ENCODE peak calls at places on chromosome 11, in five cellular contexts. I is neural crest cell, V is cardiac muscle cell, G is upper lobe of left lung, L is lower lobe of right lung. C is an unnamed sample.

GRCh38 chr11:96760815-96761214 is 371.0 kb downstream of the JRKL start:
- DNase-seq in I (no peak), V (no peak), G (no peak), L (no peak), C (no peak)

GRCh38 chr11:119729581-119730346 is 764 bp upstream of the NECTIN1 start:
- DNase-seq in I (no peak), V (peak), G (no peak), L (peak), C (no peak)

GRCh38 chr11:132734217-132734616 is 798.1 kb downstream of the OPCML start:
- DNase-seq in I (no peak), V (peak), G (no peak), L (no peak), C (no peak)

GRCh38 chr11:23278121-23278520 is 417.8 kb upstream of the CCDC179 start:
- DNase-seq in I (no peak), V (peak), G (no peak), L (no peak), C (no peak)

GRCh38 chr11:110710520-110711381 is 1.5 kb downstream of the ARHGAP20 start:
- DNase-seq in I (peak), V (peak), G (peak), L (peak), C (peak)

GRCh38 chr11:1747753-1748466 is 2.5 kb downstream of the IFITM10 start:
- DNase-seq in I (no peak), V (no peak), G (peak), L (no peak), C (peak)

GRCh38 chr11:589798-590197 is 13.5 kb downstream of the PHRF1 start:
- DNase-seq in I (no peak), V (no peak), G (peak), L (no peak), C (no peak)

GRCh38 chr11:118870396-118871343 is 13.0 kb upstream of the CXCR5 start:
- DNase-seq in I (peak), V (peak), G (no peak), L (no peak), C (no peak)

GRCh38 chr11:75780888-75781287 is 12.3 kb downstream of the DGAT2 start:
- DNase-seq in I (no peak), V (no peak), G (no peak), L (no peak), C (no peak)

GRCh38 chr11:64343740-64344133 is 3.7 kb downstream of the CCDC88B start:
- DNase-seq in I (no peak), V (no peak), G (peak), L (no peak), C (no peak)

GRCh38 chr11:10925149-10925926 is 67.5 kb upstream of the ZBED5 start:
- DNase-seq in I (no peak), V (no peak), G (no peak), L (no peak), C (no peak)

GRCh38 chr11:131824766-131825165 is 454.4 kb downstream of the NTM start:
- DNase-seq in I (no peak), V (peak), G (no peak), L (no peak), C (no peak)

DNA sequence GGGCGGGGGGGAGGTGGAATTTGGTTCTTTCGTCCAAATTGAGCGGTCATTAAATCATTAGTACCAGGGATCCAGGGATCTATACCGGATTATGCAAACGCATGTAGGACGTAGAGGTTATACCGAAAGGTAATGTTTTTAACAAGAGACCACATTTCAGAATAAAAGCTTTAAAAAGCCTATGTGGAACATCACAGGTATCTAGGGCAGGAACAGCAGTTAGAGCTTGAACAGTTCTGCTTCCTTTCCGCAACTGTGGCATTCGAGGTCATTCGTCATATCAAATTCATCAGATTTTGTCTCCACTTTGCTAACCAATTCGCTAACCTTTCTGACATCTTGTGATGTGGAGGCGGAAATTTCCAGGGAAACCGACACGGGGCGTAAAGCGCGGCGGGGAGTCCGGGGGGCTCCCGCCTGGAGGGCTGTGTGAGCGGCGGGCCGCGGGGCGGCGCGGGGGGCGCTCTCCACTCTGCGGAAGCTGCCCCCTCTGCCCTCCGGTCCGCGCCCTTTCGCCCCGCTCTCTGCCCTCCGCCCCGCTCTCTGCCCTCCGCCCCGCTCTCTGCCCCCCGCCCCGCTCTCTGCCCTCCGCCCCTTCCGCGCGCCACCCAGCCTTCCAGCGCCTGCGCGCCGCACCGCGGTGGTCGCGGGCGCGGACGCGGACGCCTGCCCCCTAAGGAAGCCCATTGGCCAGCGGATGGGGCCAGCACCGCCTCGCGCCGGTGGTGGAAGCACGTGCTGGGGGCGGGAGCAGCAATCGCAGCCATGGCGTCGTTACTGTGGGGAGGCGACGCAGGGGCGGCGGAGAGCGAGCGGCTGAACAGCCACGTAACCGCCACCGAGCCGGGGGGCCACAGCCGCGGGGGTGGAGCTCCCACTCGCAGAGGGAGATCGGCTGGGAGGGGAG is at the start of gene DDX25:
- DNase-seq in I (peak), V (no peak), G (peak), L (no peak), C (peak)
- TF ChIP-seq CTCF in I (no peak), V (no peak), G (no peak), L (no peak), C (no peak)

GRCh38 chr11:72338266-72338665 is 94.3 kb upstream of the PHOX2A start:
- DNase-seq in I (no peak), V (no peak), G (no peak), L (no peak), C (no peak)

GRCh38 chr11:72334651-72335050 is 90.7 kb upstream of the PHOX2A start:
- DNase-seq in I (no peak), V (no peak), G (peak), L (no peak), C (no peak)

GRCh38 chr11:72336163-72336562 is 92.2 kb upstream of the PHOX2A start:
- DNase-seq in I (no peak), V (no peak), G (no peak), L (no peak), C (no peak)

GRCh38 chr11:72343159-72343756 is 91.1 kb downstream of the CLPB start:
- DNase-seq in I (no peak), V (peak), G (no peak), L (no peak), C (no peak)

GRCh38 chr11:72338741-72339140 is 94.8 kb upstream of the PHOX2A start:
- DNase-seq in I (no peak), V (no peak), G (no peak), L (no peak), C (no peak)
- TF ChIP-seq CTCF in I (no peak), V (no peak), G (no peak), L (no peak), C (no peak)

GRCh38 chr11:12834166-12834565 is 159.9 kb downstream of the TEAD1 start:
- DNase-seq in I (no peak), V (no peak), G (no peak), L (no peak), C (no peak)

GRCh38 chr11:12834630-12835029 is 160.4 kb downstream of the TEAD1 start:
- DNase-seq in I (no peak), V (no peak), G (no peak), L (no peak), C (no peak)

GRCh38 chr11:12835286-12835685 is 161.1 kb downstream of the TEAD1 start:
- DNase-seq in I (no peak), V (no peak), G (no peak), L (peak), C (no peak)

GRCh38 chr11:12831471-12832202 is 157.4 kb downstream of the TEAD1 start:
- DNase-seq in I (no peak), V (no peak), G (no peak), L (no peak), C (no peak)

GRCh38 chr11:12832828-12833227 is 158.6 kb downstream of the TEAD1 start:
- DNase-seq in I (no peak), V (no peak), G (no peak), L (no peak), C (no peak)
- TF ChIP-seq CTCF in I (no peak), V (no peak), G (no peak), L (no peak), C (no peak)

DNA sequence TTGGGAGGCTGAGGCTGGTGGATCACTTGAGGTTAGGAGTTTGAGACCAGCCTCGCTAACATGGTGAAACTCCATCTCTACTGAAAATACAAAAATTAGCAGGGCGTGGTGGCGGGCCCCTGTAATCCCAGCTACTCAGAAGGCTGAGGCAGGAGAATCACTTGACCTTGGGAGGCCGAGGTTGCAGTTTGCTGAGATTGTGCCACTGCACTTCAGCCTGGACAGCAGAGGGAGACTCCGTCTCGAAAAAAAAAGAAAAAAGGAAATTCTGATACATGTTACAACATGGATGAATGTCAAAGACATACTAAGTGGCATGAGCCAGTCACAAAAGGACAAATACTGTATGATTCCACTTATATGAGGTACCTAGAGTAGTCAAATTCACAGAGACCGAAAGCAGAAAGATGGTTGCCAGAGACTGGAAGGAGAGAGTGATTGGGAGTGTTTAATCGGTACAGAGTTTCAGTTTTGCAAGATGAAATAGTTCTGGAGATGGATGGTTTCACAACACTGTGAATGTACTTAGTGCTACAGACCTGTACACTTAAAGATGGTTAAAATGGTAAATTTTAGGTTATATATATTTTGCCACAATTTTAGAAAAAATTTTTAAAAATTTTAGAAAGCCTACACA is 92.3 kb downstream of the BLID start:
- DNase-seq in I (no peak), V (peak), G (no peak), L (no peak), C (no peak)
- TF ChIP-seq CTCF in I (no peak), V (no peak), G (no peak), L (no peak), C (no peak)

DNA sequence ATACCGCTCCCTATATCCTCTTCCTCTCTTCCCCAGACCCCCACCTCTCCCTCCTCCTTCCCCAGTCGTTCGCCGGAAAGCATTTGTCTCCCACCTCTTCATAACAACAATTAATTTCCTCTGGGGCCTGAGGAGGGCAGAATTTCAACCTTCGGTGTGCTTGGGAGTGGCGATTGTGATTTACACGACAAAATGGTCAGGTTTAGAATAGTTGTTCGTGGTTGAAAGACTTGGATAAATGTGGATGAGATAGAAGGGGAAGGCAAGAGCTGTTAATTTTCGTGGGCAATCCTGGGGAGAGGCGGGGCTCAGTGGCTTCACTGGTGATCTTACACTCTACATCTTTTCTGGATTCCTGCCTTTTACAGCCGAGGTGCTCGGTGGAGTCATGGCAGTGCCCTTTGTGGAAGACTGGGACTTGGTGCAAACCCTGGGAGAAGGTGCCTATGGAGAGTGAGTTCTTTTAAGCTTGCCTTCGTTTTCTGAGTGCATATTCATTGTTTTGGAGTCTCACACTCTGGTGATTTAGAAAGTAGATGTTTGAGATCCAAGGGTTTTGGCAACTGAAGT is 1.5 kb downstream of the CHEK1 start:
- DNase-seq in I (no peak), V (no peak), G (no peak), L (no peak), C (no peak)
- TF ChIP-seq CTCF in I (peak), V (peak), G (peak), L (no peak), C (peak)

GRCh38 chr11:66966351-66966750 is 8.2 kb upstream of the PC start:
- DNase-seq in I (no peak), V (no peak), G (no peak), L (no peak), C (no peak)

GRCh38 chr11:66962247-66962646 is 4.1 kb upstream of the PC start:
- DNase-seq in I (no peak), V (no peak), G (no peak), L (peak), C (no peak)

GRCh38 chr11:66967670-66968425 is 7.3 kb upstream of the C11orf86 start:
- DNase-seq in I (no peak), V (peak), G (no peak), L (no peak), C (no peak)

GRCh38 chr11:66969584-66970205 is 5.4 kb upstream of the C11orf86 start:
- DNase-seq in I (no peak), V (peak), G (no peak), L (no peak), C (no peak)

DNA sequence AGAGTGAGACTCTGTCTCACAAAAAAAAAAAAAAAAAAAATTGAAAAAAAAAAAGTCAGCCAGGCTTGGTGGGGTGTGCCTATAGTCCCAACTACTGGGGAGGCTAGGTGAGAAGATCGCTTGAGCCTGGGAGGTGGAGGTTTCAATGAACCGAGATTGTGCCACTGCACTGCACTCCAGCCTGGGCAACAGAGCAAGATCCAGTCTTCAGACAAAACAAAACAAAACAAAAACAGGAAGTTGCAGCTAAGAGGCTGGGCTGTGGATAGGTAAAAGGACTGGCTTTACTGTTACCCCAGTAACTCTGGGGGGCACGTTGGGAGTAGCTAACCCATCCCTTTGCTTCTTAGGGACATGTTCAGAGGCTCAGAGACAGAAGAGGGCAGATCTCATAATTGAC is 6.3 kb upstream of the PC start:
- DNase-seq in I (no peak), V (no peak), G (no peak), L (no peak), C (no peak)
- TF ChIP-seq CTCF in I (no peak), V (no peak), G (no peak), L (no peak), C (no peak)

GRCh38 chr11:3169235-3169951 is 4.3 kb upstream of the OSBPL5 start:
- DNase-seq in I (no peak), V (peak), G (peak), L (peak), C (no peak)
- TF ChIP-seq CTCF in I (no peak), V (no peak), G (no peak), L (no peak), C (no peak)